ENCODE peak calls at places on chromosome 17, in five cellular contexts. G, K, H, N and B are unnamed samples.

GRCh38 chr17:73613947-73614655 is 30.1 kb downstream of the SDK2 start:
- DNase-seq in N (no peak), K (no peak), H (no peak), G (peak), B (no peak)

GRCh38 chr17:68383443-68384321 is 73.6 kb downstream of the WIPI1 start:
- DNase-seq in H (no peak), K (peak), N (no peak), G (peak), B (no peak)

GRCh38 chr17:20184977-20185619 is 175.9 kb downstream of the SPECC1 start:
- DNase-seq in H (no peak), G (no peak), N (no peak), K (no peak), B (no peak)

GRCh38 chr17:19260958-19261357 is 23.8 kb downstream of the EPN2 start:
- DNase-seq in G (peak), K (peak), H (no peak), N (no peak), B (no peak)

GRCh38 chr17:40443196-40443987 is at the start of gene IGFBP4:
- DNase-seq in N (peak), H (peak), G (peak), K (peak), B (peak)

GRCh38 chr17:9805769-9806168 is 14.4 kb upstream of the DHRS7C start:
- DNase-seq in K (no peak), N (no peak), H (no peak), G (no peak), B (no peak)

GRCh38 chr17:7294614-7295153 is at the start of gene YBX2:
- DNase-seq in K (peak), N (peak), H (peak), G (peak), B (peak)

GRCh38 chr17:39529455-39529854 is 68.2 kb downstream of the CDK12 start:
- DNase-seq in N (no peak), G (no peak), H (no peak), K (no peak), B (no peak)

GRCh38 chr17:30212750-30213149 is 22.7 kb downstream of the SLC6A4 start:
- DNase-seq in G (no peak), K (no peak), H (no peak), N (no peak), B (no peak)

GRCh38 chr17:79420318-79421243 is 190.3 kb downstream of the RBFOX3 start:
- DNase-seq in H (no peak), N (no peak), G (peak), K (peak), B (no peak)

GRCh38 chr17:79160980-79161621 is 86.5 kb downstream of the ENGASE start:
- DNase-seq in G (no peak), N (no peak), K (no peak), H (no peak), B (no peak)

GRCh38 chr17:41528959-41529353 is 848 bp upstream of the KRT19 start:
- DNase-seq in K (no peak), N (no peak), G (no peak), H (peak), B (no peak)

GRCh38 chr17:20935740-20936139 is 107.1 kb downstream of the USP22 start:
- DNase-seq in H (no peak), N (no peak), K (no peak), G (peak), B (no peak)

GRCh38 chr17:9924735-9925191 is 19.7 kb upstream of the RCVRN start:
- DNase-seq in G (peak), H (no peak), K (no peak), N (no peak), B (peak)

GRCh38 chr17:27659685-27660084 is 28.7 kb downstream of the LGALS9 start:
- DNase-seq in G (no peak), H (no peak), N (no peak), K (no peak), B (no peak)

GRCh38 chr17:28615260-28615940 is 1.4 kb upstream of the RSKR start:
- DNase-seq in N (no peak), K (no peak), G (no peak), H (no peak), B (no peak)

GRCh38 chr17:68204736-68205135 is 43.1 kb upstream of the AMZ2 start:
- DNase-seq in G (no peak), K (no peak), N (no peak), H (no peak), B (peak)

GRCh38 chr17:17361543-17362511 is 58.7 kb downstream of the NT5M start:
- DNase-seq in G (no peak), K (no peak), N (no peak), H (peak), B (no peak)

GRCh38 chr17:54900457-54901229 is at the start of gene TOM1L1:
- DNase-seq in H (peak), N (no peak), G (peak), K (peak), B (peak)

GRCh38 chr17:19724501-19725420 is 8.4 kb upstream of the SLC47A2 start:
- DNase-seq in N (peak), K (peak), H (peak), G (peak), B (no peak)

GRCh38 chr17:10743316-10744009 is 13.6 kb upstream of the TMEM220 start:
- DNase-seq in N (no peak), G (no peak), K (peak), H (no peak), B (no peak)

GRCh38 chr17:29168079-29168758 is 12.0 kb downstream of the MYO18A start:
- DNase-seq in K (no peak), N (no peak), G (no peak), H (no peak), B (no peak)

GRCh38 chr17:62826956-62827355 is 18.8 kb upstream of the MARCHF10 start:
- DNase-seq in G (no peak), N (no peak), H (no peak), K (no peak), B (no peak)

GRCh38 chr17:73718362-73718761 is 74.1 kb upstream of the SDK2 start:
- DNase-seq in G (no peak), K (no peak), N (no peak), H (no peak), B (no peak)

GRCh38 chr17:59607817-59608403 is 11.8 kb upstream of the CLTC start:
- DNase-seq in K (no peak), H (no peak), N (no peak), G (no peak), B (peak)

GRCh38 chr17:57090560-57091185 is 5.6 kb downstream of the AKAP1 start:
- DNase-seq in H (no peak), G (peak), N (no peak), K (no peak), B (peak)

GRCh38 chr17:5558815-5559785 is 25.2 kb downstream of the NLRP1 start:
- DNase-seq in G (no peak), N (no peak), K (no peak), H (no peak), B (no peak)

GRCh38 chr17:17693253-17693954 is 12.1 kb downstream of the RAI1 start:
- DNase-seq in H (peak), K (peak), G (peak), N (no peak), B (peak)

GRCh38 chr17:19805006-19805405 is 56.9 kb upstream of the ALDH3A1 start:
- DNase-seq in N (no peak), K (no peak), G (no peak), H (no peak), B (no peak)

GRCh38 chr17:48792033-48792798 is 24.8 kb downstream of the TTLL6 start:
- DNase-seq in G (no peak), K (no peak), H (no peak), N (no peak), B (no peak)

GRCh38 chr17:62164712-62165377 is 99.8 kb upstream of the MED13 start:
- DNase-seq in G (no peak), K (no peak), H (no peak), N (no peak), B (no peak)

GRCh38 chr17:59423137-59423703 is 91.8 kb downstream of the YPEL2 start:
- DNase-seq in N (no peak), H (no peak), G (no peak), K (peak), B (no peak)

GRCh38 chr17:9928601-9929341 is 23.7 kb upstream of the RCVRN start:
- DNase-seq in G (no peak), N (no peak), K (peak), H (peak), B (no peak)

GRCh38 chr17:76432712-76433336 is 20.1 kb downstream of the UBE2O start:
- DNase-seq in K (peak), H (no peak), N (no peak), G (no peak), B (no peak)

GRCh38 chr17:13480877-13481276 is 120.9 kb downstream of the HS3ST3A1 start:
- DNase-seq in H (no peak), N (no peak), G (no peak), K (no peak), B (no peak)

GRCh38 chr17:3888343-3889171 is 4.3 kb downstream of the CAMKK1 start:
- DNase-seq in N (no peak), G (peak), H (peak), K (peak), B (no peak)

GRCh38 chr17:56786989-56787482 is 46.7 kb downstream of the C17orf67 start:
- DNase-seq in G (peak), H (no peak), K (peak), N (no peak), B (no peak)

GRCh38 chr17:8742828-8743227 is 1.8 kb downstream of the CCDC42 start:
- DNase-seq in G (no peak), H (no peak), N (no peak), K (no peak), B (no peak)

GRCh38 chr17:37830151-37830993 is 85.5 kb upstream of the HNF1B start:
- DNase-seq in H (no peak), G (no peak), K (no peak), N (no peak), B (no peak)
- H3K4me3 ChIP-seq in H (no peak), G (no peak), K (no peak), N (no peak), B (no peak)

GRCh38 chr17:31321481-31321880 is at the start of gene EVI2A:
- DNase-seq in N (peak), G (peak), H (no peak), K (peak), B (peak)

GRCh38 chr17:31320791-31321190 is 631 bp downstream of the EVI2A start:
- DNase-seq in G (no peak), K (no peak), N (no peak), H (no peak), B (no peak)

GRCh38 chr17:31320231-31320630 is 1.2 kb downstream of the EVI2A start:
- DNase-seq in K (no peak), N (no peak), G (no peak), H (no peak), B (no peak)

GRCh38 chr17:31319253-31319661 is 2.2 kb downstream of the EVI2A start:
- DNase-seq in H (no peak), N (no peak), G (no peak), K (no peak), B (no peak)

GRCh38 chr17:31318298-31319190 is 2.9 kb downstream of the EVI2A start:
- DNase-seq in H (no peak), G (peak), N (peak), K (peak), B (no peak)
- H3K4me3 ChIP-seq in H (no peak), G (peak), N (peak), K (no peak), B (no peak)

DNA sequence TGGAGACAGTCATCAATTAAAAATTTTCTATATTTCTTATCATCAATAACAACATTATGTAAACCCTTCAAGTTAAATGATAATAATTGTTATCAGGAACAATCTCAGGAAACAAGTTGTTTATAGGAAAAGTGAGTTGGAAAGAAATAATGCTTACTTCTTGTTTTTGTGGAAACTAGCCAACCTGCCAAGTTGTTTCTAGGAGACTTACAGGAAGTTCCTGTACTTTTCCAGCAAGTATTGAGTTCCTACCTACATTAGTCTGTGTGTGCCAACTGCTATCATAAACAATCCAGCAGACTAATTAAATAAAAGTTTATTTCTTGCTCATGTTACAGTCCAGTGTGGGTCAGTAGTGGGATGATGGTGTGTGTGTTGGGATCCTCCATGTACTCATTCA is 1.6 kb upstream of the CCL14 start:
- DNase-seq in H (no peak), N (no peak), G (no peak), K (no peak), B (no peak)
- H3K4me3 ChIP-seq in H (no peak), N (no peak), G (no peak), K (no peak), B (no peak)

GRCh38 chr17:81328925-81329278 is 33.8 kb upstream of the SLC38A10 start:
- DNase-seq in G (peak), K (peak), N (no peak), H (no peak), B (no peak)
- H3K4me3 ChIP-seq in G (no peak), K (no peak), N (no peak), H (no peak), B (no peak)

GRCh38 chr17:81020767-81021497 is 14.0 kb upstream of the BAIAP2 start:
- DNase-seq in H (peak), G (no peak), K (peak), N (no peak), B (no peak)
- H3K4me3 ChIP-seq in H (no peak), G (no peak), K (peak), N (no peak), B (no peak)